ENCODE peak calls at places on chromosome 12, in four cellular contexts. One of them, this sample, is unnamed.

GRCh38 chr12:32493282-32493681 is 93.9 kb downstream of the FGD4 start:
- DNase-seq in OCI-LY7: peak; percentile 76
- DNase-seq in BJ: no peak
- DNase-seq in stomach: no peak
- DNase-seq in this sample: no peak

GRCh38 chr12:111699-112591 is 45.4 kb downstream of the IQSEC3 start:
- DNase-seq in OCI-LY7: no peak
- DNase-seq in BJ: no peak
- DNase-seq in stomach: no peak
- DNase-seq in this sample: no peak

GRCh38 chr12:95215925-95216324 is 1.3 kb downstream of the FGD6 start:
- DNase-seq in OCI-LY7: peak; percentile 48
- DNase-seq in BJ: no peak
- DNase-seq in stomach: no peak
- DNase-seq in this sample: peak; percentile 26

GRCh38 chr12:1629338-1630080 is 478 bp downstream of the WNT5B start:
- DNase-seq in OCI-LY7: peak; percentile 60
- DNase-seq in BJ: no peak
- DNase-seq in stomach: no peak
- DNase-seq in this sample: no peak

GRCh38 chr12:120229071-120229582 is 28.2 kb upstream of the RPLP0 start:
- DNase-seq in OCI-LY7: peak; percentile 35
- DNase-seq in BJ: no peak
- DNase-seq in stomach: no peak
- DNase-seq in this sample: no peak

GRCh38 chr12:93593833-93594232 is 21.4 kb downstream of the SOCS2 start:
- DNase-seq in OCI-LY7: peak; percentile 76
- DNase-seq in BJ: no peak
- DNase-seq in stomach: no peak
- DNase-seq in this sample: no peak

GRCh38 chr12:132196038-132196872 is 52.0 kb downstream of the NOC4L start:
- DNase-seq in OCI-LY7: no peak
- DNase-seq in BJ: no peak
- DNase-seq in stomach: no peak
- DNase-seq in this sample: no peak

GRCh38 chr12:24494401-24494800 is 454.5 kb downstream of the BCAT1 start:
- DNase-seq in OCI-LY7: no peak
- DNase-seq in BJ: no peak
- DNase-seq in stomach: no peak
- DNase-seq in this sample: no peak

GRCh38 chr12:75481013-75481705 is 604 bp downstream of the GLIPR1 start:
- DNase-seq in OCI-LY7: peak; percentile 57
- DNase-seq in BJ: no peak
- DNase-seq in stomach: no peak
- DNase-seq in this sample: no peak

GRCh38 chr12:55725556-55725955 is 3.3 kb downstream of the CD63 start:
- DNase-seq in OCI-LY7: no peak
- DNase-seq in BJ: no peak
- DNase-seq in stomach: no peak
- DNase-seq in this sample: no peak

GRCh38 chr12:68400231-68400829 is 68.2 kb upstream of the MDM1 start:
- DNase-seq in OCI-LY7: no peak
- DNase-seq in BJ: no peak
- DNase-seq in stomach: no peak
- DNase-seq in this sample: no peak

GRCh38 chr12:108605000-108605689 is 7.3 kb upstream of the TMEM119 start:
- DNase-seq in OCI-LY7: peak; percentile 30
- DNase-seq in BJ: no peak
- DNase-seq in stomach: no peak
- DNase-seq in this sample: peak; percentile 39

GRCh38 chr12:84911331-84912190 is 1.0 kb downstream of the SLC6A15 start:
- DNase-seq in OCI-LY7: no peak
- DNase-seq in BJ: no peak
- DNase-seq in stomach: no peak
- DNase-seq in this sample: peak; percentile 13

GRCh38 chr12:32801269-32802019 is 45.7 kb upstream of the YARS2 start:
- DNase-seq in OCI-LY7: no peak
- DNase-seq in BJ: no peak
- DNase-seq in stomach: no peak
- DNase-seq in this sample: no peak

GRCh38 chr12:120536064-120536791 is 2.1 kb downstream of the RNF10 start:
- DNase-seq in OCI-LY7: peak; percentile 33
- DNase-seq in BJ: no peak
- DNase-seq in stomach: peak; percentile 34
- DNase-seq in this sample: no peak

GRCh38 chr12:131672311-131672940 is 38.5 kb upstream of the SFSWAP start:
- DNase-seq in OCI-LY7: no peak
- DNase-seq in BJ: no peak
- DNase-seq in stomach: no peak
- DNase-seq in this sample: no peak

GRCh38 chr12:75087656-75088055 is 122.0 kb downstream of the KCNC2 start:
- DNase-seq in OCI-LY7: no peak
- DNase-seq in BJ: no peak
- DNase-seq in stomach: no peak
- DNase-seq in this sample: peak; percentile 2

GRCh38 chr12:27733052-27733656 is 22.5 kb downstream of the MRPS35 start:
- DNase-seq in OCI-LY7: peak; percentile 51
- DNase-seq in BJ: no peak
- DNase-seq in stomach: no peak
- DNase-seq in this sample: peak; percentile 30

GRCh38 chr12:98852181-98852580 is 207.1 kb downstream of the APAF1 start:
- DNase-seq in OCI-LY7: no peak
- DNase-seq in BJ: no peak
- DNase-seq in stomach: no peak
- DNase-seq in this sample: no peak

GRCh38 chr12:106080111-106080732 is 58.5 kb downstream of the NUAK1 start:
- DNase-seq in OCI-LY7: no peak
- DNase-seq in BJ: peak; percentile 95
- DNase-seq in stomach: no peak
- DNase-seq in this sample: peak; percentile 57

GRCh38 chr12:121718653-121719239 is 6.2 kb downstream of the TMEM120B start:
- DNase-seq in OCI-LY7: peak; percentile 45
- DNase-seq in BJ: no peak
- DNase-seq in stomach: no peak
- DNase-seq in this sample: no peak

GRCh38 chr12:115362319-115362976 is 678.5 kb upstream of the TBX3 start:
- DNase-seq in OCI-LY7: no peak
- DNase-seq in BJ: no peak
- DNase-seq in stomach: no peak
- DNase-seq in this sample: no peak

GRCh38 chr12:93670104-93670503 is 7.1 kb upstream of the CRADD start:
- DNase-seq in OCI-LY7: no peak
- DNase-seq in BJ: no peak
- DNase-seq in stomach: no peak
- DNase-seq in this sample: no peak

GRCh38 chr12:124928912-124929530 is 14.6 kb upstream of the UBC start:
- DNase-seq in OCI-LY7: no peak
- DNase-seq in BJ: no peak
- DNase-seq in stomach: no peak
- DNase-seq in this sample: no peak

GRCh38 chr12:90233168-90234100 is 524.8 kb upstream of the ATP2B1 start:
- DNase-seq in OCI-LY7: no peak
- DNase-seq in BJ: no peak
- DNase-seq in stomach: no peak
- DNase-seq in this sample: no peak

GRCh38 chr12:131101703-131102492 is 148.2 kb downstream of the ADGRD1 start:
- DNase-seq in OCI-LY7: peak; percentile 43
- DNase-seq in BJ: no peak
- DNase-seq in stomach: no peak
- DNase-seq in this sample: no peak

DNA sequence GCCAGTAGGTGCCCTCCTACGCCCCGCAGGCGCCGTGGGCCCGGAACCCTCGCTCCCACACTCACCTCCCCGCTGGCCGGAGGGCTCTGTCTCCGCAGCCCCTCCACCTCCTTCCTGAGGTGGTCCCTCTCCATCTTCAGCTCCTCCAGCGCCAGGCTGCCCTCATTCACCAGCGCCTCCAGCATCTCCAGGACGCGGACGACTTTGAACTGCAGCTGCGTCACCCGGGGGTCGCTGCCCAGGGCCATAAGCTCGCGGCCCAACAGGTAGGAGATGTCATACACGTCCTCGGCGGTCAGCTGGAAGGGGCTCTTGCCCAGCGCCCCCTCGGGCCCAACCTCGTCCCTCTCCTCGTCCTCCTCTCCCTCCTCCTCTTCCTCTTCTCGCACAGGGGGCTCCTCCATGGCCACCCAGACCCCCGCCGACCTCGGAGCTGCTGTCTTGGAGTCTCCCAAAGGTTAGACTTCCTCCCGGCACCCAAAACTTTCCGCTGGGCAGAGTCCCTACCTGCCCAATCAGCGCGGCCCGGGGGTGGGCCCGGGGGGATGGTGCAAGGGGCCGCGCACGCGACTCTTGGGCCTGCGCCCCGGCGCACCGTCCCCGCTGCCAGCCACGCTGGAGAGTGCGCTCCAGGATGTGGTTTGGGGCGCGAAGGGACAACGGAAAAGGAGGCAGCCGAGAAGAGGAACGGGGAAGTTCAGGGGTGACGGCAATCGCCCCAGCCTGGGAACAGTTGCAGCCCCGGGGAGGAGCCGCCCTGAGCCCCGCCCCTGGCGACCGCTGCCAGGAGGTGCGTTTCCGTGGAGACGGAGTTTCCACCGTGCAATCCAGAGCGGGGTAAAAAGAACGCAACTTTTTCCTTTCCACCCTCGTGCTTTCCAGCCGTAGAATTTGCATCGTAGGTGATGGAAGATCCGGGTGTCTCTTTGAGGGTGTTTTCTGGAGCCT is at the start of gene RILPL2:
- DNase-seq in OCI-LY7: peak; percentile 83
- DNase-seq in BJ: peak; percentile 39
- DNase-seq in stomach: peak; percentile 91
- DNase-seq in this sample: peak; percentile 87
- TF ChIP-seq CTCF in OCI-LY7: peak; percentile 35
- TF ChIP-seq CTCF in BJ: peak; percentile 10
- TF ChIP-seq CTCF in stomach: no peak
- TF ChIP-seq CTCF in this sample: peak; percentile 31

GRCh38 chr12:64459388-64460024 is 7.6 kb downstream of the TBK1 start:
- DNase-seq in OCI-LY7: no peak
- DNase-seq in BJ: no peak
- DNase-seq in stomach: no peak
- DNase-seq in this sample: no peak
- TF ChIP-seq CTCF in OCI-LY7: no peak
- TF ChIP-seq CTCF in BJ: no peak
- TF ChIP-seq CTCF in stomach: no peak
- TF ChIP-seq CTCF in this sample: no peak

DNA sequence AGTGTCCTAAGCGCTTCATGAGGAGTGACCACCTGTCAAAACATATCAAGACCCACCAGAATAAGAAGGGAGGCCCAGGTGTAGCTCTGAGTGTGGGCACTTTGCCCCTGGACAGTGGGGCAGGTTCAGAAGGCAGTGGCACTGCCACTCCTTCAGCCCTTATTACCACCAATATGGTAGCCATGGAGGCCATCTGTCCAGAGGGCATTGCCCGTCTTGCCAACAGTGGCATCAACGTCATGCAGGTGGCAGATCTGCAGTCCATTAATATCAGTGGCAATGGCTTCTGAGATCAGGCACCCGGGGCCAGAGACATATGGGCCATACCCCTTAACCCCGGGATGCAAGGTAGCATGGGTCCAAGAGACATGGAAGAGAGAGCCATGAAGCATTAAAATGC is 12.7 kb upstream of the AMHR2 start:
- DNase-seq in OCI-LY7: no peak
- DNase-seq in BJ: no peak
- DNase-seq in stomach: no peak
- DNase-seq in this sample: no peak
- TF ChIP-seq CTCF in OCI-LY7: no peak
- TF ChIP-seq CTCF in BJ: no peak
- TF ChIP-seq CTCF in stomach: no peak
- TF ChIP-seq CTCF in this sample: no peak

GRCh38 chr12:88431245-88431644 is 149.0 kb downstream of the KITLG start:
- DNase-seq in OCI-LY7: no peak
- DNase-seq in BJ: no peak
- DNase-seq in stomach: no peak
- DNase-seq in this sample: no peak
- TF ChIP-seq CTCF in OCI-LY7: no peak
- TF ChIP-seq CTCF in BJ: no peak
- TF ChIP-seq CTCF in stomach: no peak
- TF ChIP-seq CTCF in this sample: no peak

GRCh38 chr12:25557830-25558436 is 4.8 kb upstream of the LMNTD1 start:
- DNase-seq in OCI-LY7: peak; percentile 61
- DNase-seq in BJ: no peak
- DNase-seq in stomach: no peak
- DNase-seq in this sample: peak; percentile 60
- TF ChIP-seq CTCF in OCI-LY7: peak; percentile 86
- TF ChIP-seq CTCF in BJ: peak; percentile 53
- TF ChIP-seq CTCF in stomach: no peak
- TF ChIP-seq CTCF in this sample: peak; percentile 90

GRCh38 chr12:41932028-41932427 is 212.6 kb downstream of the GXYLT1 start:
- DNase-seq in OCI-LY7: no peak
- DNase-seq in BJ: no peak
- DNase-seq in stomach: no peak
- DNase-seq in this sample: no peak

GRCh38 chr12:41936333-41936732 is 208.3 kb downstream of the GXYLT1 start:
- DNase-seq in OCI-LY7: no peak
- DNase-seq in BJ: no peak
- DNase-seq in stomach: no peak
- DNase-seq in this sample: no peak

DNA sequence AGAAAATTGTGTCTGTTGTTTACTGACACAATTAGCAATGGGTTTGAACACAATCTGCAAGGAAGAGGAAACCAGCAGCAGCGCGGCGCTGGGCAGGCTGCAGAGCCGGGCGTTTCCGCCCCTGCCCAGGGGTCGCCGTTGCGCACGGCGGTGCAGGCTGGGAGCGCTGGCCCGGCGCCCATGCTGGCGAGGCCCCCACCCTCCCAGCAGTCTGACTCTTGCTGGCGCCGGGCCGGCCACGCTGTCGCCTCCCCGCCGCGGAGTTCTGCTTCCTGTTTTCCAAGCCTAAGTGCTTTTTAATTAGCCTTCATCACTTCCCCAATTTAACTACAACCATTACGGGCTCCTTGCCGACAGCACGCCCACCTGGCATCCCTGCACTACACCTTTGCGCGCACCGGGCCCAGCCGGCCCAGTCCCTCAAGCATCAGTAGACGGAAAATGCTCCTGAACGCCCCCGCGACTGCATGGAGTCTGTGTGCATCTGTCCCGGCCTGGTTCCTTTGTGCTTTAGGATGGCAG is 212.1 kb downstream of the GXYLT1 start:
- DNase-seq in OCI-LY7: peak; percentile 72
- DNase-seq in BJ: no peak
- DNase-seq in stomach: peak; percentile 63
- DNase-seq in this sample: no peak
- TF ChIP-seq CTCF in OCI-LY7: peak; percentile 40
- TF ChIP-seq CTCF in BJ: no peak
- TF ChIP-seq CTCF in stomach: no peak
- TF ChIP-seq CTCF in this sample: no peak

GRCh38 chr12:54191550-54192022 is 2.8 kb upstream of the SMUG1 start:
- DNase-seq in OCI-LY7: peak; percentile 89
- DNase-seq in BJ: no peak
- DNase-seq in stomach: peak; percentile 87
- DNase-seq in this sample: peak; percentile 55
- TF ChIP-seq CTCF in OCI-LY7: peak; percentile 82
- TF ChIP-seq CTCF in BJ: peak; percentile 92
- TF ChIP-seq CTCF in stomach: peak; percentile 86
- TF ChIP-seq CTCF in this sample: peak; percentile 90

This sample was measured in HFFc6.